ENCODE peak calls at places on chromosomes 4 and X, in eight cellular contexts. One of them, this sample, is unnamed.
A peak's percentile ranks its signal among the peaks of the same experiment; 100 is the strongest.

GRCh38 chrX:103830848-103831247 is 1.2 kb downstream of the RAB9B start:
- DNase-seq in ovary: no peak
- DNase-seq in IMR-90: no peak
- DNase-seq in esophagus squamous epithelium: no peak
- DNase-seq in thyroid gland: no peak
- DNase-seq in HepG2: no peak
- DNase-seq in A549: no peak
- DNase-seq in breast epithelium: no peak
- DNase-seq in this sample: no peak

GRCh38 chrX:152635941-152636340 is 1.8 kb upstream of the GABRQ start:
- DNase-seq in ovary: no peak
- DNase-seq in IMR-90: peak; percentile 50
- DNase-seq in esophagus squamous epithelium: no peak
- DNase-seq in thyroid gland: peak; percentile 51
- DNase-seq in HepG2: peak; percentile 27
- DNase-seq in A549: peak; percentile 24
- DNase-seq in breast epithelium: peak; percentile 21
- DNase-seq in this sample: no peak

GRCh38 chr4:8735236-8736082 is 136.2 kb downstream of the HMX1 start:
- DNase-seq in ovary: no peak
- DNase-seq in IMR-90: no peak
- DNase-seq in esophagus squamous epithelium: no peak
- DNase-seq in thyroid gland: no peak
- DNase-seq in HepG2: no peak
- DNase-seq in A549: no peak
- DNase-seq in breast epithelium: no peak
- DNase-seq in this sample: peak; percentile 49

GRCh38 chrX:10011261-10011931 is 44.2 kb downstream of the CLDN34 start:
- DNase-seq in ovary: no peak
- DNase-seq in IMR-90: peak; percentile 29
- DNase-seq in esophagus squamous epithelium: no peak
- DNase-seq in thyroid gland: no peak
- DNase-seq in HepG2: no peak
- DNase-seq in A549: no peak
- DNase-seq in breast epithelium: no peak
- DNase-seq in this sample: peak; percentile 36

GRCh38 chrX:86133761-86134160 is 14.5 kb upstream of the DACH2 start:
- DNase-seq in ovary: no peak
- DNase-seq in IMR-90: peak; percentile 34
- DNase-seq in esophagus squamous epithelium: no peak
- DNase-seq in thyroid gland: no peak
- DNase-seq in HepG2: no peak
- DNase-seq in A549: no peak
- DNase-seq in breast epithelium: no peak
- DNase-seq in this sample: no peak

GRCh38 chr4:140305053-140305452 is 68.4 kb upstream of the SCOC start:
- DNase-seq in ovary: no peak
- DNase-seq in IMR-90: no peak
- DNase-seq in esophagus squamous epithelium: no peak
- DNase-seq in thyroid gland: no peak
- DNase-seq in HepG2: no peak
- DNase-seq in A549: no peak
- DNase-seq in breast epithelium: no peak
- DNase-seq in this sample: no peak

GRCh38 chr4:151035321-151035720 is 20.2 kb upstream of the LRBA start:
- DNase-seq in ovary: no peak
- DNase-seq in IMR-90: no peak
- DNase-seq in esophagus squamous epithelium: no peak
- DNase-seq in thyroid gland: no peak
- DNase-seq in HepG2: peak; percentile 41
- DNase-seq in A549: no peak
- DNase-seq in breast epithelium: no peak
- DNase-seq in this sample: no peak

GRCh38 chr4:2482693-2483092 is 13.8 kb downstream of the RNF4 start:
- DNase-seq in ovary: peak; percentile 66
- DNase-seq in IMR-90: peak; percentile 35
- DNase-seq in esophagus squamous epithelium: no peak
- DNase-seq in thyroid gland: peak; percentile 69
- DNase-seq in HepG2: peak; percentile 26
- DNase-seq in A549: no peak
- DNase-seq in breast epithelium: no peak
- DNase-seq in this sample: no peak

GRCh38 chr4:113423631-113424030 is 337.9 kb downstream of the CAMK2D start:
- DNase-seq in ovary: no peak
- DNase-seq in IMR-90: peak; percentile 51
- DNase-seq in esophagus squamous epithelium: no peak
- DNase-seq in thyroid gland: no peak
- DNase-seq in HepG2: no peak
- DNase-seq in A549: no peak
- DNase-seq in breast epithelium: no peak
- DNase-seq in this sample: no peak

GRCh38 chr4:89108068-89108467 is 3.3 kb upstream of the TIGD2 start:
- DNase-seq in ovary: no peak
- DNase-seq in IMR-90: no peak
- DNase-seq in esophagus squamous epithelium: no peak
- DNase-seq in thyroid gland: no peak
- DNase-seq in HepG2: no peak
- DNase-seq in A549: no peak
- DNase-seq in breast epithelium: no peak
- DNase-seq in this sample: no peak

DNA sequence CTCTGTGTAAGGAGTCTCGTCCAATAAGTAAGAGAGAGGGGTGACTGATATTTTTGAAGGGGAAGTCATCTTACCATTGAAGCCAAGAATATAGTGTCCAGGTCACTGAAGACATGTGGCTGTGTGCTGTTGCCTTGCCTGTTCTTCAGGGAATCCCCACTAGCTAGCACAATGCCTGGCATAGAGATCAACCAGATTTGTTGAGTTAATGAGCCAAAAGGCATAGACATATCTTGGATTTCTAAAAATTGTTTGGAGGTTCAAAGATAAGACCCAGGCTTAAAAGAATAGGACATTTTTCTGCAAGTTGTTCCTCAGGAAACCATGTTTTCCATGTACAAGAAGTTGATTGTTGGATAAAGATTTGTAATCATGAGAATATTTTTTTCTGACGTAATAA is 119.3 kb upstream of the DKK2 start:
- DNase-seq in ovary: no peak
- DNase-seq in IMR-90: no peak
- DNase-seq in esophagus squamous epithelium: no peak
- DNase-seq in thyroid gland: no peak
- DNase-seq in HepG2: no peak
- DNase-seq in A549: no peak
- DNase-seq in breast epithelium: no peak
- DNase-seq in this sample: no peak
- TF ChIP-seq POLR2A in ovary: no peak
- TF ChIP-seq POLR2A in IMR-90: no peak
- TF ChIP-seq POLR2A in esophagus squamous epithelium: no peak
- TF ChIP-seq POLR2A in thyroid gland: no peak
- TF ChIP-seq POLR2A in HepG2: no peak
- TF ChIP-seq POLR2A in A549: no peak
- TF ChIP-seq POLR2A in breast epithelium: no peak
- TF ChIP-seq POLR2A in this sample: no peak

DNA sequence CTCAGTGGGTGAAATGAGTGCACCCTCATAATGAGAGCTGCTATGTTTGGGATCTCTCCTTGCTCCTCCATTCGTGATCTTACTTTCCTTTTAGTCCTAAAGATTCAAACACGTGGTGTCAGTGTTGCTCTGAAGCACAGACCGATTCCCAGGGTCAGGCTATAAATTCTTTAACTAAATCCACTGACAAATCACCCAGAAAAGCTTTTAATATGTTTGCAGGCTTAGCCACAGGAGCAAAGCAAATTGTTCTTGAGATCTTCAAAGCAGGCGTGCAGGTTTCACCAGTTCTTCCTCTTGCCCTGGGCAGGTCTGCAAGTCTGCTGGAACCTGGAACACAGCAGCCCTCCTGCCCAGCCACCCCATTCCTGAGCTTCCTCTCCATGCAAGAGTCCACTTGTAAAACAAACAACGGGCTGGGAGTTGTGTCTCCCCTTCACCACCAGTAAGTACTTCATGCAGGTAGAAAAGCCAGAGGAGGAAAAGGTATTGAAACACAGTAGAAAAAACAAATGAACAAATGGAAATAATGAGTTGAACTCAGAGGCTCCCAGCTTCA is 70.1 kb upstream of the ENPP6 start:
- DNase-seq in ovary: no peak
- DNase-seq in IMR-90: peak; percentile 68
- DNase-seq in esophagus squamous epithelium: no peak
- DNase-seq in thyroid gland: peak; percentile 93
- DNase-seq in HepG2: peak; percentile 64
- DNase-seq in A549: no peak
- DNase-seq in breast epithelium: peak; percentile 53
- DNase-seq in this sample: no peak
- TF ChIP-seq CTCF in ovary: no peak
- TF ChIP-seq CTCF in IMR-90: peak; percentile 57
- TF ChIP-seq CTCF in esophagus squamous epithelium: peak; percentile 42
- TF ChIP-seq CTCF in thyroid gland: peak; percentile 55
- TF ChIP-seq CTCF in HepG2: peak; percentile 75
- TF ChIP-seq CTCF in A549: no peak
- TF ChIP-seq CTCF in breast epithelium: no peak
- TF ChIP-seq CTCF in this sample: no peak

DNA sequence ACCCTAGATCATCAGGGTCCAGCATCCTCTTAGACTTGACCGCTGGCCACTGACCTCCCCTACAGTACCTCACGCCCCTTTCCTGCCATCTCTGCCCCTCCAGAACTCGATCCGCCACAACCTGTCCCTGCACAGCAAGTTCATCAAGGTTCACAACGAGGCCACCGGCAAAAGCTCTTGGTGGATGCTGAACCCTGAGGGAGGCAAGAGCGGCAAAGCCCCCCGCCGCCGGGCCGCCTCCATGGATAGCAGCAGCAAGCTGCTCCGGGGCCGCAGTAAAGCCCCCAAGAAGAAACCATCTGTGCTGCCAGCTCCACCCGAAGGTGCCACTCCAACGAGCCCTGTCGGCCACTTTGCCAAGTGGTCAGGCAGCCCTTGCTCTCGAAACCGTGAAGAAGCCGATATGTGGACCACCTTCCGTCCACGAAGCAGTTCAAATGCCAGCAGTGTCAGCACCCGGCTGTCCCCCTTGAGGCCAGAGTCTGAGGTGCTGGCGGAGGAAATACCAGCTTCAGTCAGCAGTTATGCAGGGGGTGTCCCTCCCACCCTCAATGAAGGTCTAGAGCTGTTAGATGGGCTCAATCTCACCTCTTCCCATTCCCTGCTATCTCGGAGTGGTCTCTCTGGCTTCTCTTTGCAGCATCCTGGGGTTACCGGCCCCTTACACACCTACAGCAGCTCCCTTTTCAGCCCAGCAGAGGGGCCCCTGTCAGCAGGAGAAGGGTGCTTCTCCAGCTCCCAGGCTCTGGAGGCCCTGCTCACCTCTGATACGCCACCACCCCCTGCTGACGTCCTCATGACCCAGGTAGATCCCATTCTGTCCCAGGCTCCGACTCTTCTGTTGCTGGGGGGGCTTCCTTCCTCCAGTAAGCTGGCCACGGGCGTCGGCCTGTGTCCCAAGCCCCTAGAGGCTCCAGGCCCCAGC is 5.2 kb downstream of the FOXO4 start:
- DNase-seq in ovary: no peak
- DNase-seq in IMR-90: no peak
- DNase-seq in esophagus squamous epithelium: no peak
- DNase-seq in thyroid gland: no peak
- DNase-seq in HepG2: no peak
- DNase-seq in A549: no peak
- DNase-seq in breast epithelium: no peak
- DNase-seq in this sample: no peak
- H3K4me1 ChIP-seq in ovary: peaks cover 1% of the 10 kb centered on the region
- H3K4me1 ChIP-seq in IMR-90: no peaks in the 10 kb centered on the region
- H3K4me1 ChIP-seq in esophagus squamous epithelium: peaks cover 11% of the 10 kb centered on the region
- H3K4me1 ChIP-seq in thyroid gland: no peaks in the 10 kb centered on the region
- H3K4me1 ChIP-seq in HepG2: peaks cover 40% of the 10 kb centered on the region
- H3K4me1 ChIP-seq in A549: peaks cover 6% of the 10 kb centered on the region
- H3K4me1 ChIP-seq in breast epithelium: no peaks in the 10 kb centered on the region
- H3K4me1 ChIP-seq in this sample: no peaks in the 10 kb centered on the region

GRCh38 chr4:153530284-153530995 is 64.3 kb downstream of the TMEM131L start:
- DNase-seq in ovary: no peak
- DNase-seq in IMR-90: no peak
- DNase-seq in esophagus squamous epithelium: no peak
- DNase-seq in thyroid gland: no peak
- DNase-seq in HepG2: no peak
- DNase-seq in A549: no peak
- DNase-seq in breast epithelium: no peak
- DNase-seq in this sample: no peak
- TF ChIP-seq POLR2A in ovary: no peak
- TF ChIP-seq POLR2A in IMR-90: no peak
- TF ChIP-seq POLR2A in esophagus squamous epithelium: no peak
- TF ChIP-seq POLR2A in thyroid gland: no peak
- TF ChIP-seq POLR2A in HepG2: no peak
- TF ChIP-seq POLR2A in A549: no peak
- TF ChIP-seq POLR2A in breast epithelium: no peak
- TF ChIP-seq POLR2A in this sample: no peak